ENCODE peak calls at places on chromosome 11, in nine cellular contexts. Y is stomach; D is aorta; B is pancreas; S is endothelial cell of umbilical vein; I is CD8-positive, alpha-beta memory T cell; O is heart left ventricle; N is mammary epithelial cell; A is ovary. J is an unnamed sample.

GRCh38 chr11:19713221-19714092 is 820 bp downstream of the NAV2 start:
- DNase-seq in I (no peak), Y (no peak), D (peak; percentile 79), O (no peak), B (peak; percentile 63), N (no peak), A (peak; percentile 36), S (peak; percentile 10), J (no peak)

GRCh38 chr11:64893194-64894069 is 15.0 kb upstream of the EHD1 start:
- DNase-seq in B (peak; percentile 79), O (no peak), N (no peak), Y (peak; percentile 84), I (no peak), S (no peak), A (no peak), D (no peak), J (no peak)

GRCh38 chr11:79482800-79483199 is 42.0 kb upstream of the TENM4 start:
- DNase-seq in D (no peak), A (no peak), B (no peak), Y (no peak), O (no peak), N (no peak), I (no peak), S (no peak), J (no peak)

GRCh38 chr11:123505546-123506299 is 75.7 kb downstream of the GRAMD1B start:
- DNase-seq in O (no peak), D (no peak), N (no peak), B (no peak), S (no peak), A (no peak), Y (no peak), I (no peak), J (no peak)

GRCh38 chr11:130405428-130405827 is 23.0 kb downstream of the ADAMTS8 start:
- DNase-seq in B (no peak), I (no peak), N (no peak), Y (no peak), A (no peak), D (no peak), S (no peak), O (no peak), J (no peak)

GRCh38 chr11:84091212-84091986 is 805.2 kb upstream of the CCDC90B start:
- DNase-seq in Y (no peak), I (no peak), O (no peak), S (no peak), N (no peak), A (no peak), D (no peak), B (no peak), J (no peak)

GRCh38 chr11:70595016-70595415 is 196.7 kb downstream of the CTTN start:
- DNase-seq in I (no peak), S (no peak), B (no peak), D (no peak), O (no peak), Y (no peak), A (no peak), N (no peak), J (no peak)

GRCh38 chr11:16365456-16366355 is 9.4 kb upstream of the SOX6 start:
- DNase-seq in I (no peak), A (no peak), B (no peak), D (no peak), N (no peak), Y (no peak), S (no peak), O (no peak), J (no peak)

GRCh38 chr11:133506023-133506422 is 26.3 kb downstream of the OPCML start:
- DNase-seq in I (no peak), N (no peak), A (no peak), B (no peak), O (no peak), S (no peak), D (no peak), Y (no peak), J (no peak)

GRCh38 chr11:1717745-1718144 is 20.8 kb downstream of the KRTAP5-6 start:
- DNase-seq in Y (no peak), D (peak; percentile 83), A (no peak), S (no peak), N (no peak), O (peak; percentile 33), B (no peak), I (no peak), J (no peak)

GRCh38 chr11:12397953-12398352 is 20.6 kb downstream of the PARVA start:
- DNase-seq in A (peak; percentile 71), O (peak; percentile 60), Y (no peak), D (no peak), B (no peak), S (peak; percentile 15), N (no peak), I (no peak), J (no peak)

GRCh38 chr11:66814678-66815077 is 28.6 kb upstream of the RCE1 start:
- DNase-seq in O (no peak), N (no peak), Y (no peak), B (no peak), I (no peak), D (no peak), A (no peak), S (no peak), J (no peak)

GRCh38 chr11:66810576-66811185 is 32.6 kb upstream of the RCE1 start:
- DNase-seq in B (no peak), A (no peak), N (no peak), I (no peak), D (no peak), O (no peak), Y (no peak), S (no peak), J (no peak)

GRCh38 chr11:66809592-66809991 is 33.6 kb upstream of the RCE1 start:
- DNase-seq in B (no peak), I (no peak), A (no peak), S (no peak), N (no peak), D (no peak), O (no peak), Y (no peak), J (no peak)
- H3K27ac ChIP-seq in B (no peak overlapping the region), I (no peak overlapping the region), A (no peak overlapping the region), S (no peak overlapping the region), N (no peak overlapping the region), D (no peak overlapping the region), O (no peak overlapping the region), Y (no peak overlapping the region), J (no peak overlapping the region)

DNA sequence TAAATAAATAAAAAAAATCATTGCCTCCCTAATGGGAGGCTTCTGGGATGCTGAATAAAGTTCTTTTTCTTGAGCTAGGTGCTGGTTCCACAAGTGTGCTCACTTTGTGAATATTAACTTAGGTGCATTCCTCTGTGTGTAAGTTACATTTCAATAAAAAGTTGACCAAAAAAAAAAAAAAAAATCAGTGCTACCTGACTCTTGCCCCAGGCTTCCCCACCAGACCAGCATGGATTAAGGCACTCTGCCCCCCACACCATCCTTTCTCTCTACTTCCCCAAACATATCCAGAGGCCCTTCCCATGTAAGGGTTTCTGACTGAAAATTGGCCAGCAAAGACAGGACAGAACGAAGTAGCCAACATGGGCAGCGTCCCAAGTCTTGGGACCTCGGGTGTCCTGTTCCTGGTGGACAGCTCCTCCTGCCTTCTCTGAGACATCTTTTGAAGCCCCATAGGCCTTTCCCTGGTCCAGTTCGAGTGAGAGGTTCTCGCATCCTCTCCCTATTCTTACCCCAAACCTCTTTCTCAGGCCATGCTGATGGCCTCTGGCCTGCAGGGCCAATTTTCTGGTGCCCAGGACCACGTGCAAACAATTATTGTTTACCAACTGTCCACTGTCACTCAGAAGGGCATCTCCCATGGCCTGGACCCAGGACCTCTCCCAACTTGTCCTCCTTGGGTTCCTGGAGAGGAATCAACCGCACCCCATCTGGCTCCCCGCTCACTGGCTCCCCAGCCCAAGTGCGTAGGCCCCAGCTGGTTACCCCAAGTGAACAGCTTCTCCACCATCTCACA is 14.9 kb upstream of the KCTD14 start:
- DNase-seq in Y (no peak), A (no peak), D (no peak), I (no peak), N (no peak), B (no peak), O (no peak), S (no peak), J (no peak)
- H3K27me3 ChIP-seq in Y (no peaks in the 10 kb centered on the region), A (no peaks in the 10 kb centered on the region), D (no peaks in the 10 kb centered on the region), I (no peaks in the 10 kb centered on the region), N (no peaks in the 10 kb centered on the region), B (no peaks in the 10 kb centered on the region), O (no peaks in the 10 kb centered on the region), S (no peaks in the 10 kb centered on the region), J (no peaks in the 10 kb centered on the region)

GRCh38 chr11:68528630-68529029 is 68.1 kb downstream of the PPP6R3 start:
- DNase-seq in D (no peak), A (no peak), B (no peak), O (no peak), N (no peak), S (no peak), I (peak; percentile 23), Y (no peak), J (no peak)
- H3K27ac ChIP-seq in D (no peak overlapping the region), A (no peak overlapping the region), B (no peak overlapping the region), O (peak overlapping the region; percentile 33), N (no peak overlapping the region), S (no peak overlapping the region), I (no peak overlapping the region), Y (peak overlapping the region; percentile 59), J (no peak overlapping the region)

GRCh38 chr11:111460340-111460739 is 51.8 kb downstream of the BTG4 start:
- DNase-seq in N (no peak), S (no peak), B (no peak), Y (no peak), D (no peak), A (no peak), O (no peak), I (no peak), J (no peak)

GRCh38 chr11:111463276-111463675 is 48.9 kb downstream of the BTG4 start:
- DNase-seq in O (no peak), B (no peak), Y (no peak), S (no peak), A (no peak), I (no peak), N (no peak), D (no peak), J (no peak)

GRCh38 chr11:111462329-111462728 is 49.9 kb downstream of the BTG4 start:
- DNase-seq in B (no peak), I (no peak), N (no peak), D (no peak), O (no peak), S (no peak), Y (no peak), A (no peak), J (no peak)

GRCh38 chr11:111460752-111461305 is 51.4 kb downstream of the BTG4 start:
- DNase-seq in D (no peak), S (no peak), I (no peak), N (no peak), Y (no peak), A (no peak), O (no peak), B (no peak), J (no peak)

DNA sequence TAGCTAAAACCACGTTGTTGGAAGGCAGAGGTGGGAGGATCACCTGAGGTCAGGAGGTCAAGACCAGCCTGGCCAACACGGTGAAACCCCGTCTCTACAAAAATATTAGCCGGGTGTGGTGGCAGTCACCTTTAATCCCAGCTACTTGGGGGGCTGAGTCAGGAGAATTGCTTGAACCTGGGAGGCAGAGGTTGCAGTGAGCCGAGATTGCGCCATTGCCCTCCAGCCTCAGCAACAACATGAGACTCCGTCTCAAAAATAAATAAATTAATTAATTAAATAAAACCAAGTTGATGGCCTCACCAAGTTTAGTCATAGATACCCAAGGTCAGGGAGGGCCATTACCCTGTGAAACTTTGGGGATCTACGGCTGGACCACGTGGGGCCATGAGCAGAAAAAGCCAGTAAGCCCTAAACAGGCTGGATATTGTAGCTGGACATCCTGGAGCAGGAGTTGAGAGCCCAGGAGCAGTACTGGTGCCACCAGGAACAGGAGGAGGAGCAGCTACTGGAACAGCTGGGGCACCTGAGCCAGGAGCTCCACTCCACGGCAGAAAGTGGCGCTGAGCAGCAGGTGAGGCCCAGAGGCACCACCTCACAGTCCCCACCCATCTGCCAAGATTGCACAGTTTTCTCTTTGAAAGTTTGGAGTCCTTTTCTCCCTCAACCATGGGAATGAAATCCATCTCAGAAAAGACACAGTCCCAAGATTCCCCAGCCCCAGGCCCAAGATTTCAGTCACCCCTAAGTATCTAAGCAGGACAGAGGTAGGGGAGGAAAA is 50.5 kb downstream of the BTG4 start:
- DNase-seq in S (no peak), D (no peak), N (no peak), Y (no peak), B (no peak), A (no peak), O (no peak), I (no peak), J (no peak)
- H3K27me3 ChIP-seq in S (no peaks in the 10 kb centered on the region), D (no peaks in the 10 kb centered on the region), N (no peaks in the 10 kb centered on the region), Y (no peaks in the 10 kb centered on the region), B (no peaks in the 10 kb centered on the region), A (no peaks in the 10 kb centered on the region), O (no peaks in the 10 kb centered on the region), I (no peaks in the 10 kb centered on the region), J (no peaks in the 10 kb centered on the region)

J was measured in PC-9.